ENCODE peak calls at places on chromosomes 3 and 15, in four cellular contexts. X is ovary, F is A549, N is heart left ventricle. Q is an unnamed sample.

GRCh38 chr3:29721789-29722188 is 440.9 kb downstream of the RBMS3 start:
- DNase-seq in X (no peak), F (no peak), N (no peak), Q (no peak)

GRCh38 chr15:51331141-51331540 is 7.3 kb downstream of the CYP19A1 start:
- DNase-seq in X (no peak), F (no peak), N (no peak), Q (no peak)

GRCh38 chr3:57120803-57121174 is 44.4 kb downstream of the IL17RD start:
- DNase-seq in X (no peak), F (no peak), N (no peak), Q (no peak)

GRCh38 chr3:126259411-126260391 is 79.3 kb upstream of the ALDH1L1 start:
- DNase-seq in X (peak; percentile 82), F (no peak), N (peak; percentile 78), Q (peak; percentile 46)

GRCh38 chr3:48507256-48508061 is 3.5 kb upstream of the SHISA5 start:
- DNase-seq in X (no peak), F (peak; percentile 79), N (no peak), Q (peak; percentile 67)

GRCh38 chr3:194135806-194136518 is at the start of gene HES1:
- DNase-seq in X (peak; percentile 89), F (peak; percentile 81), N (peak; percentile 94), Q (peak; percentile 95)

GRCh38 chr15:37094542-37095196 is 5.7 kb downstream of the MEIS2 start:
- DNase-seq in X (no peak), F (no peak), N (no peak), Q (no peak)

GRCh38 chr3:72255736-72256559 is 471.0 kb upstream of the PROK2 start:
- DNase-seq in X (no peak), F (no peak), N (no peak), Q (peak; percentile 86)

GRCh38 chr3:50155891-50156290 is 767 bp downstream of the SEMA3F start:
- DNase-seq in X (no peak), F (no peak), N (no peak), Q (no peak)

GRCh38 chr3:126465928-126466564 is 9.6 kb downstream of the ZXDC start:
- DNase-seq in X (no peak), F (no peak), N (no peak), Q (peak; percentile 32)

GRCh38 chr3:52490938-52491526 is 4.1 kb upstream of the STAB1 start:
- DNase-seq in X (no peak), F (no peak), N (peak; percentile 80), Q (peak; percentile 33)

GRCh38 chr3:51539291-51539891 is 872 bp downstream of the RAD54L2 start:
- DNase-seq in X (no peak), F (peak; percentile 27), N (no peak), Q (peak; percentile 9)

GRCh38 chr15:100786901-100787566 is 92.6 kb upstream of the ALDH1A3 start:
- DNase-seq in X (no peak), F (no peak), N (peak; percentile 36), Q (no peak)

GRCh38 chr3:159616234-159616825 is 372.3 kb upstream of the IL12A start:
- DNase-seq in X (no peak), F (peak; percentile 34), N (peak; percentile 67), Q (peak; percentile 55)

GRCh38 chr15:75454471-75455418 is 3.3 kb upstream of the SIN3A start:
- DNase-seq in X (no peak), F (peak; percentile 71), N (peak; percentile 88), Q (peak; percentile 75)

GRCh38 chr3:69948246-69948862 is 51.2 kb upstream of the SAMMSON start:
- DNase-seq in X (no peak), F (no peak), N (no peak), Q (no peak)

GRCh38 chr15:94749848-94750617 is 518.7 kb downstream of the MCTP2 start:
- DNase-seq in X (no peak), F (no peak), N (no peak), Q (no peak)

GRCh38 chr15:90932660-90932991 is 277 bp upstream of the HDDC3 start:
- DNase-seq in X (no peak), F (no peak), N (no peak), Q (no peak)
- H3K4me1 ChIP-seq in X (peaks cover 18% of the 10 kb centered on the region), F (peaks cover 35% of the 10 kb centered on the region), N (peaks cover 49% of the 10 kb centered on the region), Q (peaks cover 59% of the 10 kb centered on the region)

GRCh38 chr15:83305696-83306291 is 21.3 kb upstream of the BNC1 start:
- DNase-seq in X (no peak), F (no peak), N (no peak), Q (no peak)
- TF ChIP-seq POLR2A in X (no peak), F (no peak), N (no peak), Q (no peak)

DNA sequence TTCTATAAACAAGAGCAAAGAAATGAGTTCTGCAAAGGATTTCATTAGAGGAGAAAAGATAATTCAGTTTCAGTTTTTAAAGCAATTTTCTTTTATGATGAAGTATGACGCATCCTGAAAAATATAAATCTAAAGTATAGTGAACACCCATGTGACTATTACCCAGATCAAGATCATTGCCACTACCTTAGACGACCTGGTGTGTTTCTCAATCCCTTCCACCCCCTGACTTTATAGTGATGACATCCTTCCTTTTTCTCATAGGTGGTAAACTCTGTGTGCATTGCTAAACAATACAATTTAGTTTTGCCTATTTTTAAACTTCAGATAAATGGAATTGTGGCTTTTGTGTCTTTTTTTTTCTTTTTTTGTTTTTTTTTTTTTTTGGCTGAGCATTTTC is 8.4 kb downstream of the STT3B start:
- DNase-seq in X (no peak), F (no peak), N (no peak), Q (no peak)
- H3K4me1 ChIP-seq in X (peaks cover 6% of the 10 kb centered on the region), F (peaks cover 57% of the 10 kb centered on the region), N (peaks cover 42% of the 10 kb centered on the region), Q (peaks cover 34% of the 10 kb centered on the region)

DNA sequence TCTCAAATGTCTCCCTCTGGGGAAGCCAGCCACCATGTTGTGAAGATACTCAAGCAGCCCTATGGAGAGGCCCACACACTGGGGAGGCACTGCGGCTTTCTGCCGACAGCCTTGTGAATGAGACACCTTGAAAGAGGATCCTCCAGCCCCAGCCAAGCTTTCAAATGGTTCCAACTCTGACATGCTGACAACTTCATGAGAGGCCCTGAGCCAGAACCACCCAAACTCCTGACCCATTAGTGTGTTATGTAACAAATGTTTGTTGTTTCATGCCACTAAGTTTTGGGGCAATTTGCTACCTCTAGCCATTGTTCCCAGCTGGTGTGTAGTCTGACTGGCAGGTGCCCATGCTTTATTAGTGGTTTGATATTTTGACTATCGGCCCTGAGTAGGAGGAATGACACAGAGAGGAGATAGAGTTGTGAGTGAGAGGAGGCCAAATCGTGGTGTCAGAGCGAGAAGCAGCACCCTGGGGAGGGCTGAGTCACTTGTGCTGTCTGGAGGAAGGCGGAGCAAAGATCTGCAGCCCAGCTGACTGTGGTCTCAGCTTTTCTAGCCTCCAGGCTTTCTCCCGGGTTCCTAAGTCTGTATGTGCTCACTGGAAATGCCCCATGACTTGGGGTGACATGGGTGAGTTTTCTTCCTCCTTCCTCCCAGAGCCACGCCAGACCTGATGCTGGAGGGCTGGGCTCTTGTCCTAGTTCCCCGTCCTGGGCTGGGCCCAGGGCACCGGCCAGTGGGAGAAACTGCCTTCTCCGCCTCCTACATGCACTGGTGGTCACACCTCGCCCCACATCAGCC is 56.8 kb upstream of the BLM start:
- DNase-seq in X (no peak), F (peak; percentile 64), N (peak; percentile 81), Q (peak; percentile 54)
- TF ChIP-seq POLR2A in X (no peak), F (no peak), N (peak; percentile 30), Q (peak; percentile 24)

DNA sequence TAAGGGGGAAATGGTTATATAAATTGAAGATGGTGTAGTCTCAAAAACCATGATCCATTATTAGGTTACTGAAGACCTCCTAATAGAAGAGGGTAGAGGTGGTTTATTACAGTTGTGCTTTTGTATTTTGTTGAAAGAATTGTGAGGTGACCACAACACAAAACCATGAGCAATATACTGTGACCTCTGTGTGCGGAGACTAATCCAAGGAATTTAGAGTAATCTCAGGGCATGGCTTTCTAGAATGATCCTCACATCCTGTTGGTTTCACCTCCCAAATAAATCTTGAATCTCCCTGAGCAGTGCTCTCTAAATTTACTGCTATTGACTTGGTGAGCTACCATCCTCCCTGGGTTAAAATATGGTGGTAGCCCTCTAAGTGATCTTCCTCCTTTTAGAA is 52.3 kb downstream of the PTPRG start:
- DNase-seq in X (no peak), F (no peak), N (no peak), Q (no peak)
- H3K4me1 ChIP-seq in X (peaks cover 8% of the 10 kb centered on the region), F (peaks cover 7% of the 10 kb centered on the region), N (peaks cover 20% of the 10 kb centered on the region), Q (no peaks in the 10 kb centered on the region)

GRCh38 chr3:188829577-188829976 is 342.2 kb upstream of the TPRG1 start:
- DNase-seq in X (no peak), F (no peak), N (no peak), Q (no peak)

GRCh38 chr3:188830955-188831354 is 340.8 kb upstream of the TPRG1 start:
- DNase-seq in X (no peak), F (no peak), N (no peak), Q (no peak)

GRCh38 chr3:188834349-188834748 is 337.4 kb upstream of the TPRG1 start:
- DNase-seq in X (no peak), F (no peak), N (no peak), Q (no peak)

GRCh38 chr3:188832146-188832545 is 339.6 kb upstream of the TPRG1 start:
- DNase-seq in X (no peak), F (no peak), N (no peak), Q (no peak)

DNA sequence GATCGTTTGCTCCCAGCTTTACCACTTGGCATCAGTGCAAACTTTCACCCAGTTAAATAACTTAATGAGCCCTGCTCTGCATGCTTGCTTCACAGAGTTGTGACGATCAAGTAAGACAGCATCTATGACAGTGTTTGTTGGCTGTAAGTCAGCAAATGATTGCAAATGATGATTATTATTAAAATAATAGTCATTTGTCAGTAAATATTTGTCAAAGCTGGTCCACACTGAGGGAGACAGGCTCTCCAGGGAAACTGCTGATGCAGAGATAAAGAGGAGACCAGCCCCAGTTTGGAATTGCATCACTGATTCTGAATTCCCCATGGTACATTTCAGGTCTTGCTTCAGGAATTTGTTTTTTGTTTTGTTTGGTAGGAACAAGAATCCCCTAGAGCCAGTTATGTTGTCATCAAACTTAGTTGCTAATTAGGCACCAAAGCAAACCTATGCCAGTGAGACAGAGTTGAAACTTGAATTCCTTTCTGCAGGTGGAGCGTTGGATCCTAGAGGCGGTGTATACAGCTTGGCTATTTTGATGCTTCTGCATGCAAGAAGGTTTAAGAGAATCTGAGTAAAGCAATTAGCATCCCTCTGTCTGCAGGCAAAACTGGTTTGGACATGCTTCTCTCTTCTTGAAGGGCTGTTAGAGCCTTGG is 338.7 kb upstream of the TPRG1 start:
- DNase-seq in X (no peak), F (no peak), N (no peak), Q (no peak)
- TF ChIP-seq POLR2A in X (no peak), F (no peak), N (no peak), Q (no peak)

DNA sequence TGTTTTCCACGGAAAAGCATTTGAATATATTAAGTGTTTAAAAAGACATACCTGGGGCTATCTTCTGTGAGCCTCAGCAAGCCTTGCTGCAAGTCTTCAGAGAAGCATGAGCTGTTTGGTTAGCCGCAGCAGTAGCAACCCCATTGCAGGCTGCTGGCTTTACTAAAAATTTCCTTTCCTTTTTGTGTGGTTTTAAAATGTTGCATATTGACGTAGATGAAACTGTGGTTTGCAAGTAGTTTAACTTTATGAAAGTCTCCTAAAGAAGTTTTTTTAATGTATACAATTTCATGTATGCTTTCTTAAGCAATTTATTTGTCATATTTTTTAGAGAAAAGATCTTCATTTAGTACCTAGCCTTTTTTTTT is at the start of gene GPR171:
- DNase-seq in X (no peak), F (no peak), N (no peak), Q (peak; percentile 29)
- H3K4me1 ChIP-seq in X (no peaks in the 10 kb centered on the region), F (peaks cover 9% of the 10 kb centered on the region), N (no peaks in the 10 kb centered on the region), Q (peaks cover 3% of the 10 kb centered on the region)

GRCh38 chr15:64070965-64071851 is 22.4 kb downstream of the CIAO2A start:
- DNase-seq in X (peak; percentile 34), F (peak; percentile 60), N (no peak), Q (peak; percentile 47)
- TF ChIP-seq POLR2A in X (no peak), F (no peak), N (no peak), Q (no peak)

Q was measured in transverse colon.